ENCODE peak calls at places on chromosomes 1 and 21, in nine cellular contexts. D is stimulated activated CD8-positive, alpha-beta memory T cell treated with anti-CD3 and anti-CD28 coated beads, Interleukin-12 subunit alpha, Interleukin-12 subunit beta, amount 100 ng/mL, for 4 hours; K is colonic mucosa; M is hippocampal formation; F is endodermal cell; Y is caudate nucleus; J is CD4-positive, alpha-beta T cell; R is stimulated activated CD4-positive, alpha-beta T cell treated with anti-CD3 and anti-CD28 coated beads, TNF-alpha, amount 100 ng/mL, for 24 hours; Z is upper lobe of right lung. P is an unnamed sample.

GRCh38 chr1:15616704-15617172 is 520 bp upstream of the DDI2 start:
- DNase-seq in D (no peak), M (no peak), Z (no peak), Y (no peak), F (peak; percentile 70), J (no peak), R (no peak), K (peak; percentile 24), P (no peak)

GRCh38 chr1:242428403-242429190 is 95.9 kb downstream of the PLD5 start:
- DNase-seq in K (no peak), Z (no peak), M (no peak), Y (no peak), D (no peak), F (no peak), J (no peak), R (no peak), P (no peak)

GRCh38 chr1:168408531-168409242 is 128.0 kb downstream of the TBX19 start:
- DNase-seq in Y (no peak), K (no peak), R (peak; percentile 61), D (peak; percentile 31), M (no peak), J (peak; percentile 26), F (peak; percentile 24), Z (no peak), P (no peak)

GRCh38 chr1:2074944-2075740 is 24.9 kb downstream of the PRKCZ start:
- DNase-seq in J (no peak), Y (peak; percentile 40), F (no peak), Z (no peak), M (no peak), R (no peak), D (no peak), K (no peak), P (peak; percentile 19)

GRCh38 chr1:88697503-88697902 is 13.4 kb downstream of the PKN2 start:
- DNase-seq in J (no peak), Y (no peak), R (no peak), D (no peak), M (no peak), F (no peak), K (no peak), Z (no peak), P (no peak)

GRCh38 chr1:207033302-207033701 is 746 bp upstream of the C1orf116 start:
- DNase-seq in M (no peak), R (no peak), D (no peak), J (no peak), F (no peak), Y (no peak), K (no peak), Z (no peak), P (no peak)

GRCh38 chr1:181104042-181104789 is 15.7 kb downstream of the IER5 start:
- DNase-seq in F (no peak), M (no peak), J (no peak), Z (no peak), D (no peak), K (peak; percentile 49), R (no peak), Y (no peak), P (no peak)

GRCh38 chr21:36297938-36298572 is 21.9 kb upstream of the MORC3 start:
- DNase-seq in M (peak; percentile 4), Y (no peak), J (peak; percentile 87), K (peak; percentile 91), Z (peak; percentile 52), F (no peak), D (peak; percentile 31), R (peak; percentile 48), P (no peak)

GRCh38 chr1:177620636-177621190 is 349.1 kb downstream of the SEC16B start:
- DNase-seq in K (no peak), R (no peak), D (no peak), Z (no peak), Y (no peak), M (no peak), F (no peak), J (no peak), P (no peak)

GRCh38 chr1:8789314-8790214 is 27.9 kb downstream of the RERE start:
- DNase-seq in R (no peak), Y (no peak), K (no peak), J (no peak), Z (no peak), D (no peak), M (no peak), F (no peak), P (no peak)

GRCh38 chr1:17232759-17233661 is 15.9 kb upstream of the PADI3 start:
- DNase-seq in D (no peak), K (peak; percentile 67), Y (no peak), Z (no peak), R (no peak), J (no peak), M (no peak), F (no peak), P (no peak)

GRCh38 chr1:205012416-205013140 is 30.4 kb upstream of the CNTN2 start:
- DNase-seq in K (no peak), Z (no peak), F (peak; percentile 75), J (no peak), Y (no peak), D (no peak), M (no peak), R (no peak), P (no peak)

GRCh38 chr1:160665330-160666078 is 18.7 kb upstream of the SLAMF1 start:
- DNase-seq in R (no peak), Z (peak; percentile 86), D (no peak), K (no peak), M (no peak), F (peak; percentile 84), J (no peak), Y (no peak), P (no peak)

GRCh38 chr1:165543651-165544452 is at the start of gene LRRC52:
- DNase-seq in R (no peak), F (peak; percentile 89), D (no peak), Z (peak; percentile 74), K (no peak), J (no peak), Y (peak; percentile 19), M (peak; percentile 20), P (peak; percentile 17)

GRCh38 chr1:55781944-55782482 is 566.8 kb upstream of the USP24 start:
- DNase-seq in D (no peak), M (no peak), F (no peak), J (no peak), K (peak; percentile 22), Z (no peak), Y (no peak), R (no peak), P (no peak)

GRCh38 chr1:29521438-29521715 is 285.1 kb downstream of the PTPRU start:
- DNase-seq in F (peak; percentile 28), D (no peak), Y (no peak), K (no peak), R (no peak), M (no peak), J (no peak), Z (no peak), P (no peak)

GRCh38 chr1:156104861-156105546 is 9.5 kb upstream of the LMNA start:
- DNase-seq in M (no peak), D (no peak), J (no peak), Z (no peak), F (peak; percentile 86), K (peak; percentile 44), R (no peak), Y (no peak), P (no peak)

P was measured in anterior cingulate cortex.